ENCODE peak calls at places on chromosomes 1 and 21, in ten cellular contexts. One of them, this sample, is unnamed.

GRCh38 chr1:212677573-212677972 is 22.1 kb downstream of the BATF3 start:
- DNase-seq in right atrium auricular region: no peak
- DNase-seq in G401: no peak
- DNase-seq in activated naive CD4-positive, alpha-beta T cell: no peak
- DNase-seq in left colon: no peak
- DNase-seq in esophagus muscularis mucosa: no peak
- DNase-seq in CD8-positive, alpha-beta T cell: no peak
- DNase-seq in HT1080: no peak
- DNase-seq in T-helper 9 cell: no peak
- DNase-seq in GM10248: no peak
- DNase-seq in this sample: no peak

GRCh38 chr1:19863804-19864203 is 18.4 kb upstream of the OTUD3 start:
- DNase-seq in right atrium auricular region: no peak
- DNase-seq in G401: no peak
- DNase-seq in activated naive CD4-positive, alpha-beta T cell: no peak
- DNase-seq in left colon: no peak
- DNase-seq in esophagus muscularis mucosa: no peak
- DNase-seq in CD8-positive, alpha-beta T cell: no peak
- DNase-seq in HT1080: no peak
- DNase-seq in T-helper 9 cell: no peak
- DNase-seq in GM10248: no peak
- DNase-seq in this sample: no peak

GRCh38 chr1:15188145-15188544 is 34.6 kb downstream of the TMEM51 start:
- DNase-seq in right atrium auricular region: no peak
- DNase-seq in G401: peak; percentile 72
- DNase-seq in activated naive CD4-positive, alpha-beta T cell: no peak
- DNase-seq in left colon: peak; percentile 60
- DNase-seq in esophagus muscularis mucosa: no peak
- DNase-seq in CD8-positive, alpha-beta T cell: no peak
- DNase-seq in HT1080: no peak
- DNase-seq in T-helper 9 cell: no peak
- DNase-seq in GM10248: no peak
- DNase-seq in this sample: no peak

GRCh38 chr1:181127898-181128453 is 39.5 kb downstream of the IER5 start:
- DNase-seq in right atrium auricular region: no peak
- DNase-seq in G401: no peak
- DNase-seq in activated naive CD4-positive, alpha-beta T cell: no peak
- DNase-seq in left colon: no peak
- DNase-seq in esophagus muscularis mucosa: no peak
- DNase-seq in CD8-positive, alpha-beta T cell: no peak
- DNase-seq in HT1080: peak; percentile 53
- DNase-seq in T-helper 9 cell: no peak
- DNase-seq in GM10248: no peak
- DNase-seq in this sample: no peak

GRCh38 chr21:46454634-46455390 is 3.9 kb upstream of the DIP2A start:
- DNase-seq in right atrium auricular region: no peak
- DNase-seq in G401: no peak
- DNase-seq in activated naive CD4-positive, alpha-beta T cell: no peak
- DNase-seq in left colon: no peak
- DNase-seq in esophagus muscularis mucosa: no peak
- DNase-seq in CD8-positive, alpha-beta T cell: no peak
- DNase-seq in HT1080: peak; percentile 26
- DNase-seq in T-helper 9 cell: no peak
- DNase-seq in GM10248: no peak
- DNase-seq in this sample: no peak

GRCh38 chr1:205664399-205665108 is 15.8 kb downstream of the SLC45A3 start:
- DNase-seq in right atrium auricular region: no peak
- DNase-seq in G401: peak; percentile 45
- DNase-seq in activated naive CD4-positive, alpha-beta T cell: no peak
- DNase-seq in left colon: peak; percentile 49
- DNase-seq in esophagus muscularis mucosa: no peak
- DNase-seq in CD8-positive, alpha-beta T cell: no peak
- DNase-seq in HT1080: peak; percentile 62
- DNase-seq in T-helper 9 cell: no peak
- DNase-seq in GM10248: no peak
- DNase-seq in this sample: no peak

GRCh38 chr1:844472-845026 is 79.2 kb upstream of the SAMD11 start:
- DNase-seq in right atrium auricular region: no peak
- DNase-seq in G401: no peak
- DNase-seq in activated naive CD4-positive, alpha-beta T cell: peak; percentile 24
- DNase-seq in left colon: no peak
- DNase-seq in esophagus muscularis mucosa: no peak
- DNase-seq in CD8-positive, alpha-beta T cell: no peak
- DNase-seq in HT1080: no peak
- DNase-seq in T-helper 9 cell: peak; percentile 14
- DNase-seq in GM10248: no peak
- DNase-seq in this sample: peak; percentile 42

GRCh38 chr1:185720633-185721272 is 13.4 kb upstream of the HMCN1 start:
- DNase-seq in right atrium auricular region: no peak
- DNase-seq in G401: peak; percentile 30
- DNase-seq in activated naive CD4-positive, alpha-beta T cell: no peak
- DNase-seq in left colon: no peak
- DNase-seq in esophagus muscularis mucosa: no peak
- DNase-seq in CD8-positive, alpha-beta T cell: no peak
- DNase-seq in HT1080: no peak
- DNase-seq in T-helper 9 cell: no peak
- DNase-seq in GM10248: no peak
- DNase-seq in this sample: no peak

GRCh38 chr1:156912861-156913808 is 7.3 kb upstream of the LRRC71 start:
- DNase-seq in right atrium auricular region: no peak
- DNase-seq in G401: peak; percentile 46
- DNase-seq in activated naive CD4-positive, alpha-beta T cell: no peak
- DNase-seq in left colon: no peak
- DNase-seq in esophagus muscularis mucosa: no peak
- DNase-seq in CD8-positive, alpha-beta T cell: no peak
- DNase-seq in HT1080: no peak
- DNase-seq in T-helper 9 cell: no peak
- DNase-seq in GM10248: no peak
- DNase-seq in this sample: no peak

GRCh38 chr1:923131-923990 is at the start of gene SAMD11:
- DNase-seq in right atrium auricular region: peak; percentile 86
- DNase-seq in G401: peak; percentile 37
- DNase-seq in activated naive CD4-positive, alpha-beta T cell: peak; percentile 66
- DNase-seq in left colon: peak; percentile 87
- DNase-seq in esophagus muscularis mucosa: no peak
- DNase-seq in CD8-positive, alpha-beta T cell: peak; percentile 44
- DNase-seq in HT1080: peak; percentile 58
- DNase-seq in T-helper 9 cell: peak; percentile 63
- DNase-seq in GM10248: no peak
- DNase-seq in this sample: peak; percentile 61

GRCh38 chr1:170340259-170340658 is 191.7 kb upstream of the GORAB start:
- DNase-seq in right atrium auricular region: no peak
- DNase-seq in G401: no peak
- DNase-seq in activated naive CD4-positive, alpha-beta T cell: no peak
- DNase-seq in left colon: no peak
- DNase-seq in esophagus muscularis mucosa: no peak
- DNase-seq in CD8-positive, alpha-beta T cell: no peak
- DNase-seq in HT1080: no peak
- DNase-seq in T-helper 9 cell: no peak
- DNase-seq in GM10248: no peak
- DNase-seq in this sample: no peak

GRCh38 chr21:34131586-34131985 is 58.2 kb downstream of the MRPS6 start:
- DNase-seq in right atrium auricular region: no peak
- DNase-seq in G401: no peak
- DNase-seq in activated naive CD4-positive, alpha-beta T cell: no peak
- DNase-seq in left colon: no peak
- DNase-seq in esophagus muscularis mucosa: peak; percentile 26
- DNase-seq in CD8-positive, alpha-beta T cell: no peak
- DNase-seq in HT1080: no peak
- DNase-seq in T-helper 9 cell: no peak
- DNase-seq in GM10248: no peak
- DNase-seq in this sample: no peak

GRCh38 chr1:22751124-22751531 is 40.5 kb downstream of the EPHB2 start:
- DNase-seq in right atrium auricular region: no peak
- DNase-seq in G401: peak; percentile 61
- DNase-seq in activated naive CD4-positive, alpha-beta T cell: no peak
- DNase-seq in left colon: peak; percentile 57
- DNase-seq in esophagus muscularis mucosa: no peak
- DNase-seq in CD8-positive, alpha-beta T cell: no peak
- DNase-seq in HT1080: no peak
- DNase-seq in T-helper 9 cell: no peak
- DNase-seq in GM10248: no peak
- DNase-seq in this sample: no peak

GRCh38 chr1:161013591-161014513 is 7.1 kb downstream of the F11R start:
- DNase-seq in right atrium auricular region: peak; percentile 95
- DNase-seq in G401: no peak
- DNase-seq in activated naive CD4-positive, alpha-beta T cell: peak; percentile 57
- DNase-seq in left colon: peak; percentile 89
- DNase-seq in esophagus muscularis mucosa: no peak
- DNase-seq in CD8-positive, alpha-beta T cell: peak; percentile 21
- DNase-seq in HT1080: peak; percentile 93
- DNase-seq in T-helper 9 cell: peak; percentile 42
- DNase-seq in GM10248: peak; percentile 84
- DNase-seq in this sample: peak; percentile 60

GRCh38 chr1:206672011-206672688 is 12.6 kb upstream of the MAPKAPK2 start:
- DNase-seq in right atrium auricular region: no peak
- DNase-seq in G401: no peak
- DNase-seq in activated naive CD4-positive, alpha-beta T cell: no peak
- DNase-seq in left colon: peak; percentile 50
- DNase-seq in esophagus muscularis mucosa: no peak
- DNase-seq in CD8-positive, alpha-beta T cell: no peak
- DNase-seq in HT1080: no peak
- DNase-seq in T-helper 9 cell: no peak
- DNase-seq in GM10248: no peak
- DNase-seq in this sample: no peak

GRCh38 chr1:33687000-33687399 is 176.9 kb upstream of the HMGB4 start:
- DNase-seq in right atrium auricular region: no peak
- DNase-seq in G401: no peak
- DNase-seq in activated naive CD4-positive, alpha-beta T cell: no peak
- DNase-seq in left colon: no peak
- DNase-seq in esophagus muscularis mucosa: no peak
- DNase-seq in CD8-positive, alpha-beta T cell: no peak
- DNase-seq in HT1080: no peak
- DNase-seq in T-helper 9 cell: no peak
- DNase-seq in GM10248: no peak
- DNase-seq in this sample: no peak

GRCh38 chr1:21758614-21759013 is 24.3 kb downstream of the USP48 start:
- DNase-seq in right atrium auricular region: no peak
- DNase-seq in G401: no peak
- DNase-seq in activated naive CD4-positive, alpha-beta T cell: no peak
- DNase-seq in left colon: no peak
- DNase-seq in esophagus muscularis mucosa: no peak
- DNase-seq in CD8-positive, alpha-beta T cell: no peak
- DNase-seq in HT1080: no peak
- DNase-seq in T-helper 9 cell: no peak
- DNase-seq in GM10248: no peak
- DNase-seq in this sample: no peak

GRCh38 chr1:23799570-23800395 is 771 bp downstream of the GALE start:
- DNase-seq in right atrium auricular region: no peak
- DNase-seq in G401: no peak
- DNase-seq in activated naive CD4-positive, alpha-beta T cell: no peak
- DNase-seq in left colon: peak; percentile 85
- DNase-seq in esophagus muscularis mucosa: no peak
- DNase-seq in CD8-positive, alpha-beta T cell: no peak
- DNase-seq in HT1080: peak; percentile 96
- DNase-seq in T-helper 9 cell: no peak
- DNase-seq in GM10248: peak; percentile 77
- DNase-seq in this sample: peak; percentile 26